ENCODE peak calls at places on chromosome X, in eight cellular contexts. C, F, W, G, K, N, V and U are unnamed samples.

GRCh38 chrX:50888884-50889283 is 21.7 kb upstream of the BMP15 start:
- DNase-seq in F (no peak), K (no peak), G (no peak), C (no peak), N (no peak), V (no peak), W (no peak), U (no peak)

GRCh38 chrX:69305333-69306062 is 140.2 kb upstream of the PJA1 start:
- DNase-seq in K (no peak), N (no peak), W (no peak), G (no peak), V (no peak), F (no peak), C (no peak), U (peak; percentile 3)

GRCh38 chrX:50747471-50747900 is 66.5 kb downstream of the SHROOM4 start:
- DNase-seq in K (no peak), N (no peak), C (no peak), V (no peak), W (peak; percentile 21), G (peak; percentile 11), F (peak; percentile 25), U (no peak)

GRCh38 chrX:78650906-78651437 is 8.2 kb downstream of the RTL3 start:
- DNase-seq in F (no peak), K (no peak), C (peak; percentile 23), N (no peak), G (no peak), V (no peak), W (no peak), U (peak; percentile 5)

GRCh38 chrX:133655262-133655913 is 240.1 kb upstream of the GPC4 start:
- DNase-seq in F (no peak), G (no peak), K (no peak), V (no peak), N (no peak), W (no peak), C (no peak), U (no peak)

GRCh38 chrX:112889400-112889799 is 48.8 kb upstream of the AMOT start:
- DNase-seq in V (no peak), C (no peak), N (no peak), K (no peak), F (no peak), G (no peak), W (no peak), U (no peak)

GRCh38 chrX:108541286-108541685 is 101.6 kb downstream of the COL4A5 start:
- DNase-seq in G (no peak), V (no peak), N (no peak), C (no peak), K (no peak), F (no peak), W (no peak), U (no peak)

GRCh38 chrX:154332561-154332960 is 37.0 kb downstream of the TKTL1 start:
- DNase-seq in G (no peak), N (no peak), F (no peak), V (no peak), C (no peak), K (no peak), W (no peak), U (no peak)

GRCh38 chrX:64205441-64205734 is at the start of gene AMER1:
- DNase-seq in C (no peak), W (no peak), V (peak; percentile 58), G (no peak), N (no peak), F (no peak), K (peak; percentile 4), U (no peak)

GRCh38 chrX:49972313-49972712 is 49.9 kb downstream of the CLCN5 start:
- DNase-seq in N (no peak), W (no peak), G (no peak), C (peak; percentile 25), F (no peak), V (no peak), K (no peak), U (no peak)

GRCh38 chrX:153019166-153019565 is 25.2 kb upstream of the PNMA5 start:
- DNase-seq in K (no peak), F (no peak), C (no peak), G (no peak), V (no peak), N (no peak), W (no peak), U (no peak)

GRCh38 chrX:16552546-16552945 is 97.4 kb upstream of the S100G start:
- DNase-seq in F (no peak), C (no peak), W (no peak), V (no peak), K (no peak), N (no peak), G (no peak), U (no peak)

GRCh38 chrX:107996124-107996523 is 14.0 kb upstream of the TEX13B start:
- DNase-seq in N (no peak), V (no peak), G (no peak), F (no peak), W (no peak), K (no peak), C (no peak), U (no peak)

GRCh38 chrX:20412871-20413486 is 146.3 kb upstream of the RPS6KA3 start:
- DNase-seq in V (no peak), C (no peak), N (peak; percentile 55), G (no peak), F (no peak), K (peak; percentile 4), W (no peak), U (no peak)

GRCh38 chrX:115499112-115499805 is 61.7 kb upstream of the PLS3 start:
- DNase-seq in C (no peak), F (no peak), K (no peak), G (no peak), V (no peak), W (no peak), N (no peak), U (no peak)

GRCh38 chrX:130261494-130261893 is 7.2 kb downstream of the ZNF280C start:
- DNase-seq in G (no peak), C (no peak), N (no peak), K (no peak), F (no peak), V (no peak), W (no peak), U (no peak)

GRCh38 chrX:17738737-17739535 is 1.6 kb downstream of the SCML1 start:
- DNase-seq in V (no peak), C (no peak), F (no peak), W (no peak), G (no peak), K (no peak), N (no peak), U (no peak)

GRCh38 chrX:150324035-150324728 is 38.9 kb upstream of the MAMLD1 start:
- DNase-seq in C (peak; percentile 89), K (no peak), W (no peak), N (no peak), V (no peak), F (no peak), G (peak; percentile 44), U (peak; percentile 62)

GRCh38 chrX:65575024-65575423 is 40.4 kb upstream of the LAS1L start:
- DNase-seq in V (no peak), C (no peak), F (no peak), G (no peak), W (no peak), K (no peak), N (no peak), U (no peak)

GRCh38 chrX:45846328-45846727 is 645.7 kb upstream of the DIPK2B start:
- DNase-seq in G (no peak), F (no peak), C (no peak), K (no peak), V (no peak), N (no peak), W (no peak), U (no peak)

GRCh38 chrX:45842916-45843315 is 642.2 kb upstream of the DIPK2B start:
- DNase-seq in V (no peak), N (no peak), C (no peak), W (no peak), G (no peak), F (no peak), K (no peak), U (no peak)

GRCh38 chrX:45842207-45842900 is 641.7 kb upstream of the DIPK2B start:
- DNase-seq in F (no peak), W (no peak), V (no peak), G (no peak), N (no peak), C (no peak), K (no peak), U (no peak)

GRCh38 chrX:45845142-45845541 is 644.5 kb upstream of the DIPK2B start:
- DNase-seq in V (no peak), C (no peak), N (no peak), F (no peak), G (no peak), W (no peak), K (no peak), U (no peak)

GRCh38 chrX:45843518-45843917 is 642.8 kb upstream of the DIPK2B start:
- DNase-seq in C (no peak), V (no peak), W (peak; percentile 1), K (no peak), F (no peak), G (peak; percentile 31), N (no peak), U (no peak)
- TF ChIP-seq CTCF in C (no peak), V (peak; percentile 21), W (no peak), K (no peak), F (no peak), G (peak; percentile 17), N (no peak), U (peak; percentile 11)

DNA sequence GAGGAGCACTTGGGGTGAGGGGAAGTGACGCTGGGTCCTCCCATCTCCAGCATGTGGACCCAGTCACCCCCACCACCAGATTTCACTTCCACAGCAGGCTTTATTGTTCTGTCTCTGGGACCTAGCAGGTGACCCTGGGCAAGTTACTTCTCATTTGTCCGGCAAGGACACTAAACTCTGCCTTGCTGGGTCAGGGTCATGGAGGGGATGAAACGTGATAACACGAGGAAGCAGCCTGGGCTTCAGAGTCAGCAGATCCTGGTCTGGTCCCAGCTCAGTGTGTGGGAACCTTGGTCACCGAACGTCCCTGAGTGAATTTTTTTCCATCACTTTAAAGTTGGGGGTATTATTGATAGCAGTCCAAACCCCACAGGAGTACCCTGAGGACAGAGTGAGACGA is 3.9 kb downstream of the UBA1 start:
- DNase-seq in V (no peak), N (no peak), F (no peak), C (no peak), K (no peak), G (no peak), W (no peak), U (no peak)
- H3K4me3 ChIP-seq in V (no peak overlapping the region), N (no peak overlapping the region), F (no peak overlapping the region), C (peak overlapping the region; percentile 9), K (no peak overlapping the region), G (no peak overlapping the region), W (no peak overlapping the region), U (peak overlapping the region; percentile 7)

GRCh38 chrX:23554304-23554703 is 113.0 kb upstream of the PRDX4 start:
- DNase-seq in N (no peak), G (peak; percentile 51), F (peak; percentile 4), K (peak; percentile 19), W (peak; percentile 64), C (peak; percentile 7), V (no peak), U (no peak)

GRCh38 chrX:23557070-23557469 is 110.2 kb upstream of the PRDX4 start:
- DNase-seq in K (no peak), V (no peak), F (no peak), C (no peak), G (peak; percentile 11), W (no peak), N (no peak), U (no peak)

GRCh38 chrX:23559975-23560374 is 107.3 kb upstream of the PRDX4 start:
- DNase-seq in V (no peak), C (no peak), W (no peak), G (no peak), N (no peak), F (no peak), K (no peak), U (no peak)
- TF ChIP-seq CTCF in V (no peak), C (peak; percentile 27), W (no peak), G (no peak), N (no peak), F (no peak), K (no peak), U (no peak)

GRCh38 chrX:12396584-12396983 is 258.3 kb downstream of the FRMPD4 start:
- DNase-seq in K (no peak), N (no peak), G (no peak), W (no peak), V (no peak), C (no peak), F (no peak), U (no peak)
- H3K4me3 ChIP-seq in K (no peak overlapping the region), N (no peak overlapping the region), G (no peak overlapping the region), W (no peak overlapping the region), V (no peak overlapping the region), C (no peak overlapping the region), F (no peak overlapping the region), U (no peak overlapping the region)